ENCODE peak calls at places on chromosomes 6 and 20, in seven cellular contexts. One of them, this sample, is unnamed.

GRCh38 chr20:4794846-4795245 is 73.1 kb downstream of the PRND start:
- DNase-seq in HCEC 1CT: no peak
- DNase-seq in CD8-positive, alpha-beta T cell: no peak
- DNase-seq in GDM1: no peak
- DNase-seq in CD8-positive, alpha-beta memory T cell: no peak
- DNase-seq in EL: no peak
- DNase-seq in pulmonary artery endothelial cell: no peak
- DNase-seq in this sample: no peak

GRCh38 chr6:25006565-25007001 is 70.8 kb upstream of the RIPOR2 start:
- DNase-seq in GDM1: peak; percentile 65
- DNase-seq in CD8-positive, alpha-beta memory T cell: peak; percentile 36
- DNase-seq in HCEC 1CT: peak; percentile 29
- DNase-seq in pulmonary artery endothelial cell: peak; percentile 13
- DNase-seq in CD8-positive, alpha-beta T cell: no peak
- DNase-seq in EL: no peak
- DNase-seq in this sample: peak; percentile 99

GRCh38 chr6:113644861-113645575 is 212.1 kb upstream of the MARCKS start:
- DNase-seq in EL: peak; percentile 96
- DNase-seq in HCEC 1CT: peak; percentile 93
- DNase-seq in GDM1: no peak
- DNase-seq in CD8-positive, alpha-beta memory T cell: no peak
- DNase-seq in CD8-positive, alpha-beta T cell: no peak
- DNase-seq in pulmonary artery endothelial cell: no peak
- DNase-seq in this sample: no peak

GRCh38 chr6:42942444-42942843 is 13.2 kb downstream of the CNPY3 start:
- DNase-seq in CD8-positive, alpha-beta memory T cell: no peak
- DNase-seq in CD8-positive, alpha-beta T cell: no peak
- DNase-seq in GDM1: no peak
- DNase-seq in HCEC 1CT: no peak
- DNase-seq in EL: no peak
- DNase-seq in pulmonary artery endothelial cell: no peak
- DNase-seq in this sample: no peak

GRCh38 chr20:24164360-24164759 is 175.8 kb upstream of the GGTLC1 start:
- DNase-seq in CD8-positive, alpha-beta memory T cell: no peak
- DNase-seq in GDM1: no peak
- DNase-seq in pulmonary artery endothelial cell: no peak
- DNase-seq in HCEC 1CT: no peak
- DNase-seq in EL: no peak
- DNase-seq in CD8-positive, alpha-beta T cell: no peak
- DNase-seq in this sample: no peak

GRCh38 chr6:63740709-63741108 is 105.1 kb downstream of the PHF3 start:
- DNase-seq in HCEC 1CT: peak; percentile 80
- DNase-seq in pulmonary artery endothelial cell: peak; percentile 37
- DNase-seq in GDM1: no peak
- DNase-seq in CD8-positive, alpha-beta T cell: no peak
- DNase-seq in CD8-positive, alpha-beta memory T cell: no peak
- DNase-seq in EL: peak; percentile 70
- DNase-seq in this sample: no peak

GRCh38 chr6:81962198-81962597 is 209.7 kb upstream of the TENT5A start:
- DNase-seq in CD8-positive, alpha-beta memory T cell: no peak
- DNase-seq in HCEC 1CT: no peak
- DNase-seq in CD8-positive, alpha-beta T cell: no peak
- DNase-seq in pulmonary artery endothelial cell: no peak
- DNase-seq in GDM1: no peak
- DNase-seq in EL: no peak
- DNase-seq in this sample: peak; percentile 43

GRCh38 chr20:17682889-17683198 is 802 bp upstream of the RRBP1 start:
- DNase-seq in CD8-positive, alpha-beta T cell: no peak
- DNase-seq in CD8-positive, alpha-beta memory T cell: no peak
- DNase-seq in GDM1: no peak
- DNase-seq in HCEC 1CT: peak; percentile 7
- DNase-seq in EL: no peak
- DNase-seq in pulmonary artery endothelial cell: no peak
- DNase-seq in this sample: no peak

GRCh38 chr20:58986968-58987517 is 6.0 kb downstream of the NELFCD start:
- DNase-seq in CD8-positive, alpha-beta memory T cell: no peak
- DNase-seq in HCEC 1CT: no peak
- DNase-seq in EL: no peak
- DNase-seq in CD8-positive, alpha-beta T cell: no peak
- DNase-seq in pulmonary artery endothelial cell: no peak
- DNase-seq in GDM1: no peak
- DNase-seq in this sample: no peak

GRCh38 chr20:48736231-48736630 is 91.6 kb downstream of the PREX1 start:
- DNase-seq in EL: no peak
- DNase-seq in CD8-positive, alpha-beta memory T cell: no peak
- DNase-seq in pulmonary artery endothelial cell: no peak
- DNase-seq in HCEC 1CT: no peak
- DNase-seq in GDM1: no peak
- DNase-seq in CD8-positive, alpha-beta T cell: no peak
- DNase-seq in this sample: no peak

GRCh38 chr6:150406948-150407347 is 38.1 kb downstream of the IYD start:
- DNase-seq in EL: no peak
- DNase-seq in HCEC 1CT: no peak
- DNase-seq in pulmonary artery endothelial cell: no peak
- DNase-seq in CD8-positive, alpha-beta T cell: no peak
- DNase-seq in CD8-positive, alpha-beta memory T cell: no peak
- DNase-seq in GDM1: no peak
- DNase-seq in this sample: no peak

GRCh38 chr6:83514877-83515466 is 2.6 kb downstream of the PRSS35 start:
- DNase-seq in EL: peak; percentile 62
- DNase-seq in HCEC 1CT: peak; percentile 57
- DNase-seq in GDM1: peak; percentile 29
- DNase-seq in CD8-positive, alpha-beta memory T cell: peak; percentile 19
- DNase-seq in CD8-positive, alpha-beta T cell: no peak
- DNase-seq in pulmonary artery endothelial cell: peak; percentile 15
- DNase-seq in this sample: peak; percentile 73

GRCh38 chr6:170360476-170360875 is 53.9 kb downstream of the FAM120B start:
- DNase-seq in HCEC 1CT: no peak
- DNase-seq in EL: peak; percentile 19
- DNase-seq in CD8-positive, alpha-beta T cell: no peak
- DNase-seq in pulmonary artery endothelial cell: peak; percentile 79
- DNase-seq in GDM1: no peak
- DNase-seq in CD8-positive, alpha-beta memory T cell: no peak
- DNase-seq in this sample: no peak

GRCh38 chr6:15297895-15298590 is 52.2 kb downstream of the JARID2 start:
- DNase-seq in GDM1: no peak
- DNase-seq in CD8-positive, alpha-beta memory T cell: no peak
- DNase-seq in HCEC 1CT: no peak
- DNase-seq in EL: no peak
- DNase-seq in CD8-positive, alpha-beta T cell: no peak
- DNase-seq in pulmonary artery endothelial cell: no peak
- DNase-seq in this sample: peak; percentile 84

GRCh38 chr6:18308070-18308735 is 43.9 kb upstream of the DEK start:
- DNase-seq in HCEC 1CT: peak; percentile 89
- DNase-seq in GDM1: no peak
- DNase-seq in pulmonary artery endothelial cell: no peak
- DNase-seq in CD8-positive, alpha-beta memory T cell: no peak
- DNase-seq in CD8-positive, alpha-beta T cell: no peak
- DNase-seq in EL: peak; percentile 87
- DNase-seq in this sample: no peak

GRCh38 chr6:150256618-150257272 is 112.1 kb upstream of the IYD start:
- DNase-seq in pulmonary artery endothelial cell: no peak
- DNase-seq in GDM1: no peak
- DNase-seq in CD8-positive, alpha-beta T cell: no peak
- DNase-seq in HCEC 1CT: no peak
- DNase-seq in CD8-positive, alpha-beta memory T cell: no peak
- DNase-seq in EL: peak; percentile 55
- DNase-seq in this sample: no peak

GRCh38 chr6:119129148-119129967 is 50.9 kb upstream of the FAM184A start:
- DNase-seq in EL: peak; percentile 71
- DNase-seq in CD8-positive, alpha-beta T cell: no peak
- DNase-seq in CD8-positive, alpha-beta memory T cell: peak; percentile 43
- DNase-seq in HCEC 1CT: peak; percentile 72
- DNase-seq in GDM1: peak; percentile 32
- DNase-seq in pulmonary artery endothelial cell: peak; percentile 60
- DNase-seq in this sample: peak; percentile 82

GRCh38 chr6:11277275-11278206 is 45.1 kb upstream of the NEDD9 start:
- DNase-seq in EL: peak; percentile 93
- DNase-seq in pulmonary artery endothelial cell: peak; percentile 13
- DNase-seq in CD8-positive, alpha-beta T cell: no peak
- DNase-seq in GDM1: no peak
- DNase-seq in CD8-positive, alpha-beta memory T cell: no peak
- DNase-seq in HCEC 1CT: peak; percentile 90
- DNase-seq in this sample: no peak

GRCh38 chr6:44064089-44064947 is 62.9 kb downstream of the MRPL14 start:
- DNase-seq in pulmonary artery endothelial cell: peak; percentile 80
- DNase-seq in CD8-positive, alpha-beta memory T cell: no peak
- DNase-seq in EL: peak; percentile 97
- DNase-seq in CD8-positive, alpha-beta T cell: no peak
- DNase-seq in HCEC 1CT: peak; percentile 92
- DNase-seq in GDM1: no peak
- DNase-seq in this sample: no peak

GRCh38 chr6:2183235-2183634 is 62.2 kb downstream of the GMDS start:
- DNase-seq in pulmonary artery endothelial cell: no peak
- DNase-seq in HCEC 1CT: no peak
- DNase-seq in CD8-positive, alpha-beta memory T cell: no peak
- DNase-seq in EL: peak; percentile 6
- DNase-seq in CD8-positive, alpha-beta T cell: no peak
- DNase-seq in GDM1: no peak
- DNase-seq in this sample: no peak

GRCh38 chr20:34473262-34473883 is 42.8 kb upstream of the DYNLRB1 start:
- DNase-seq in GDM1: peak; percentile 15
- DNase-seq in HCEC 1CT: peak; percentile 13
- DNase-seq in EL: peak; percentile 30
- DNase-seq in CD8-positive, alpha-beta T cell: no peak
- DNase-seq in pulmonary artery endothelial cell: no peak
- DNase-seq in CD8-positive, alpha-beta memory T cell: peak; percentile 6
- DNase-seq in this sample: no peak

GRCh38 chr20:62860391-62860923 is 1.2 kb downstream of the TCFL5 start:
- DNase-seq in EL: peak; percentile 51
- DNase-seq in CD8-positive, alpha-beta memory T cell: no peak
- DNase-seq in CD8-positive, alpha-beta T cell: no peak
- DNase-seq in HCEC 1CT: no peak
- DNase-seq in GDM1: no peak
- DNase-seq in pulmonary artery endothelial cell: no peak
- DNase-seq in this sample: no peak

GRCh38 chr6:46632053-46632452 is 20.6 kb downstream of the CYP39A1 start:
- DNase-seq in CD8-positive, alpha-beta T cell: no peak
- DNase-seq in pulmonary artery endothelial cell: no peak
- DNase-seq in HCEC 1CT: no peak
- DNase-seq in GDM1: no peak
- DNase-seq in CD8-positive, alpha-beta memory T cell: no peak
- DNase-seq in EL: no peak
- DNase-seq in this sample: no peak

GRCh38 chr6:33104893-33105292 is 29.1 kb downstream of the HLA-DPB1 start:
- DNase-seq in pulmonary artery endothelial cell: no peak
- DNase-seq in HCEC 1CT: no peak
- DNase-seq in CD8-positive, alpha-beta memory T cell: no peak
- DNase-seq in CD8-positive, alpha-beta T cell: no peak
- DNase-seq in GDM1: no peak
- DNase-seq in EL: no peak
- DNase-seq in this sample: no peak

GRCh38 chr20:61352381-61353260 is 100.6 kb downstream of the CDH4 start:
- DNase-seq in CD8-positive, alpha-beta T cell: no peak
- DNase-seq in HCEC 1CT: no peak
- DNase-seq in CD8-positive, alpha-beta memory T cell: no peak
- DNase-seq in GDM1: no peak
- DNase-seq in pulmonary artery endothelial cell: no peak
- DNase-seq in EL: no peak
- DNase-seq in this sample: no peak

GRCh38 chr6:140079328-140079727 is 704.9 kb upstream of the CITED2 start:
- DNase-seq in CD8-positive, alpha-beta memory T cell: no peak
- DNase-seq in pulmonary artery endothelial cell: no peak
- DNase-seq in EL: peak; percentile 47
- DNase-seq in HCEC 1CT: no peak
- DNase-seq in CD8-positive, alpha-beta T cell: no peak
- DNase-seq in GDM1: no peak
- DNase-seq in this sample: no peak

GRCh38 chr6:49336514-49337131 is 126.4 kb downstream of the MMUT start:
- DNase-seq in EL: no peak
- DNase-seq in CD8-positive, alpha-beta T cell: no peak
- DNase-seq in CD8-positive, alpha-beta memory T cell: no peak
- DNase-seq in GDM1: no peak
- DNase-seq in HCEC 1CT: no peak
- DNase-seq in pulmonary artery endothelial cell: peak; percentile 86
- DNase-seq in this sample: no peak

GRCh38 chr20:56358600-56359211 is at the start of gene FAM210B:
- DNase-seq in GDM1: peak; percentile 79
- DNase-seq in pulmonary artery endothelial cell: peak; percentile 58
- DNase-seq in CD8-positive, alpha-beta memory T cell: peak; percentile 79
- DNase-seq in CD8-positive, alpha-beta T cell: peak; percentile 60
- DNase-seq in EL: peak; percentile 92
- DNase-seq in HCEC 1CT: peak; percentile 92
- DNase-seq in this sample: peak; percentile 79

GRCh38 chr6:156645106-156645505 is 132.1 kb upstream of the ARID1B start:
- DNase-seq in CD8-positive, alpha-beta T cell: no peak
- DNase-seq in HCEC 1CT: no peak
- DNase-seq in EL: peak; percentile 23
- DNase-seq in CD8-positive, alpha-beta memory T cell: no peak
- DNase-seq in pulmonary artery endothelial cell: no peak
- DNase-seq in GDM1: no peak
- DNase-seq in this sample: no peak

GRCh38 chr6:45192556-45192955 is 135.6 kb upstream of the RUNX2 start:
- DNase-seq in EL: no peak
- DNase-seq in CD8-positive, alpha-beta T cell: no peak
- DNase-seq in HCEC 1CT: peak; percentile 17
- DNase-seq in CD8-positive, alpha-beta memory T cell: no peak
- DNase-seq in pulmonary artery endothelial cell: no peak
- DNase-seq in GDM1: no peak
- DNase-seq in this sample: no peak

GRCh38 chr20:62902926-62903615 is 23.2 kb downstream of the DIDO1 start:
- DNase-seq in CD8-positive, alpha-beta T cell: no peak
- DNase-seq in pulmonary artery endothelial cell: no peak
- DNase-seq in CD8-positive, alpha-beta memory T cell: no peak
- DNase-seq in EL: peak; percentile 56
- DNase-seq in GDM1: no peak
- DNase-seq in HCEC 1CT: peak; percentile 57
- DNase-seq in this sample: no peak

GRCh38 chr20:36113566-36114247 is 40.8 kb upstream of the EPB41L1 start:
- DNase-seq in CD8-positive, alpha-beta T cell: no peak
- DNase-seq in GDM1: no peak
- DNase-seq in CD8-positive, alpha-beta memory T cell: no peak
- DNase-seq in EL: no peak
- DNase-seq in HCEC 1CT: no peak
- DNase-seq in pulmonary artery endothelial cell: no peak
- DNase-seq in this sample: no peak

GRCh38 chr6:43779864-43780260 is 9.9 kb downstream of the VEGFA start:
- DNase-seq in pulmonary artery endothelial cell: no peak
- DNase-seq in EL: no peak
- DNase-seq in GDM1: no peak
- DNase-seq in CD8-positive, alpha-beta memory T cell: no peak
- DNase-seq in CD8-positive, alpha-beta T cell: no peak
- DNase-seq in HCEC 1CT: no peak
- DNase-seq in this sample: no peak

GRCh38 chr20:48945840-48946514 is 24.5 kb downstream of the ARFGEF2 start:
- DNase-seq in HCEC 1CT: peak; percentile 42
- DNase-seq in pulmonary artery endothelial cell: no peak
- DNase-seq in CD8-positive, alpha-beta memory T cell: no peak
- DNase-seq in GDM1: no peak
- DNase-seq in EL: peak; percentile 31
- DNase-seq in CD8-positive, alpha-beta T cell: no peak
- DNase-seq in this sample: no peak

This sample was measured in AML-193.